ENCODE peak calls at places on chromosomes 2 and 18, in seven cellular contexts. Z is GM04504; M is SK-N-DZ; X is fibroblast of pulmonary artery; I is CD8-positive, alpha-beta memory T cell; F is body of pancreas; J is tibial artery. G is an unnamed sample.

GRCh38 chr2:61272421-61273070 is 110.6 kb downstream of the C2orf74 start:
- DNase-seq in Z (no peak), M (no peak), X (peak; percentile 33), I (no peak), F (no peak), J (no peak), G (peak; percentile 52)

GRCh38 chr2:223101340-223102039 is 49.5 kb downstream of the KCNE4 start:
- DNase-seq in Z (no peak), M (peak; percentile 72), X (peak; percentile 66), I (no peak), F (peak; percentile 73), J (no peak), G (peak; percentile 45)

GRCh38 chr2:70069049-70069448 is 18.2 kb upstream of the PCBP1 start:
- DNase-seq in Z (no peak), M (no peak), X (no peak), I (peak; percentile 77), F (peak; percentile 60), J (no peak), G (peak; percentile 20)

GRCh38 chr18:42437646-42438045 is 482.6 kb downstream of the PIK3C3 start:
- DNase-seq in Z (no peak), M (no peak), X (peak; percentile 23), I (no peak), F (peak; percentile 34), J (no peak), G (peak; percentile 75)

GRCh38 chr2:28544069-28544346 is 48.1 kb downstream of the PLB1 start:
- DNase-seq in Z (no peak), M (no peak), X (no peak), I (no peak), F (no peak), J (no peak), G (no peak)

GRCh38 chr2:80454628-80455027 is 150.1 kb upstream of the LRRTM1 start:
- DNase-seq in Z (no peak), M (peak; percentile 9), X (no peak), I (no peak), F (no peak), J (no peak), G (no peak)

GRCh38 chr2:75787532-75788132 is 76.9 kb upstream of the GCFC2 start:
- DNase-seq in Z (peak; percentile 3), M (peak; percentile 52), X (peak; percentile 64), I (no peak), F (no peak), J (no peak), G (peak; percentile 73)

GRCh38 chr18:30465131-30465530 is 577.4 kb downstream of the DSC3 start:
- DNase-seq in Z (no peak), M (no peak), X (no peak), I (no peak), F (no peak), J (no peak), G (no peak)

GRCh38 chr2:56801770-56802169 is 618.0 kb downstream of the CCDC85A start:
- DNase-seq in Z (peak; percentile 48), M (no peak), X (no peak), I (no peak), F (no peak), J (no peak), G (no peak)

GRCh38 chr2:101473911-101474751 is 781 bp downstream of the RFX8 start:
- DNase-seq in Z (peak; percentile 28), M (no peak), X (peak; percentile 45), I (peak; percentile 26), F (peak; percentile 28), J (peak; percentile 36), G (peak; percentile 78)

GRCh38 chr18:25533088-25533676 is 181.2 kb upstream of the ZNF521 start:
- DNase-seq in Z (no peak), M (no peak), X (no peak), I (no peak), F (no peak), J (no peak), G (no peak)

GRCh38 chr2:3459185-3460015 is 59.9 kb downstream of the ADI1 start:
- DNase-seq in Z (no peak), M (no peak), X (no peak), I (no peak), F (peak; percentile 50), J (no peak), G (no peak)